ENCODE peak calls at places on chromosomes 16 and 17, in six cellular contexts. L is T-helper 1 cell, Y is heart left ventricle, T is NCI-H82, X is lower lobe of right lung, P is pulmonary artery endothelial cell. W is an unnamed sample.

GRCh38 chr17:72567774-72568173 is 447.0 kb downstream of the SOX9 start:
- DNase-seq in P (no peak), T (no peak), Y (no peak), L (no peak), X (no peak), W (no peak)

GRCh38 chr17:73690581-73691135 is 46.4 kb upstream of the SDK2 start:
- DNase-seq in P (no peak), Y (no peak), X (no peak), T (peak), L (no peak), W (no peak)

GRCh38 chr17:4678448-4679026 is 25.4 kb downstream of the PELP1 start:
- DNase-seq in Y (no peak), L (no peak), P (peak), X (no peak), T (no peak), W (no peak)

GRCh38 chr17:19540706-19541370 is 7.2 kb downstream of the SLC47A1 start:
- DNase-seq in X (no peak), L (no peak), P (no peak), T (no peak), Y (no peak), W (no peak)

GRCh38 chr16:58509256-58510096 is 5.8 kb upstream of the SETD6 start:
- DNase-seq in L (no peak), P (no peak), X (peak), T (no peak), Y (no peak), W (no peak)

GRCh38 chr17:37650419-37651003 is 7.3 kb upstream of the DDX52 start:
- DNase-seq in X (no peak), P (no peak), T (peak), Y (no peak), L (no peak), W (peak)

GRCh38 chr17:41544497-41544896 is 16.4 kb upstream of the KRT19 start:
- DNase-seq in X (no peak), L (no peak), T (peak), Y (no peak), P (no peak), W (peak)

GRCh38 chr17:75344664-75345063 is 55.4 kb upstream of the SLC25A19 start:
- DNase-seq in Y (no peak), X (no peak), P (no peak), T (peak), L (no peak), W (peak)

GRCh38 chr16:2388875-2389433 is 40.3 kb upstream of the CCNF start:
- DNase-seq in T (no peak), Y (no peak), L (no peak), P (no peak), X (no peak), W (no peak)

GRCh38 chr17:27630607-27631408 is at the start of gene LGALS9:
- DNase-seq in L (no peak), X (no peak), P (no peak), Y (peak), T (no peak), W (no peak)

GRCh38 chr16:89123001-89123830 is 29.6 kb downstream of the ACSF3 start:
- DNase-seq in L (no peak), X (peak), Y (no peak), P (no peak), T (no peak), W (no peak)

GRCh38 chr17:81471804-81472456 is 40.7 kb downstream of the ACTG1 start:
- DNase-seq in X (no peak), P (no peak), L (no peak), T (peak), Y (no peak), W (peak)

GRCh38 chr17:40978752-40979151 is 5.4 kb downstream of the KRT40 start:
- DNase-seq in L (no peak), X (no peak), P (no peak), T (no peak), Y (no peak), W (no peak)

GRCh38 chr17:47966079-47966519 is 4.8 kb upstream of the CDK5RAP3 start:
- DNase-seq in P (no peak), T (no peak), X (no peak), L (no peak), Y (no peak), W (no peak)

GRCh38 chr17:47896672-47897490 is 845 bp downstream of the SP2 start:
- DNase-seq in P (no peak), L (no peak), Y (no peak), X (no peak), T (no peak), W (no peak)

GRCh38 chr16:70157477-70158260 is 15.9 kb upstream of the CLEC18C start:
- DNase-seq in X (no peak), Y (no peak), T (no peak), L (no peak), P (no peak), W (no peak)

GRCh38 chr16:16109453-16110110 is 113.7 kb downstream of the ABCC6 start:
- DNase-seq in T (no peak), P (no peak), X (no peak), Y (no peak), L (no peak), W (no peak)

GRCh38 chr17:63033142-63033541 is 67.1 kb downstream of the TANC2 start:
- DNase-seq in Y (no peak), L (no peak), T (peak), P (no peak), X (no peak), W (no peak)

GRCh38 chr16:83574388-83574787 is 233.4 kb upstream of the HSBP1 start:
- DNase-seq in Y (no peak), L (no peak), P (no peak), T (no peak), X (no peak), W (no peak)

GRCh38 chr16:75502916-75503605 is 7.8 kb upstream of the CHST6 start:
- DNase-seq in L (no peak), Y (no peak), T (no peak), X (no peak), P (no peak), W (no peak)